ENCODE peak calls at places on chromosome 1, in eight cellular contexts. O, P, I, T, U, S, Z and R are unnamed samples.

GRCh38 chr1:54403808-54404261 is 2.4 kb downstream of the SSBP3 start:
- DNase-seq in O (no peak), P (no peak), I (no peak), T (no peak), U (no peak), S (peak), Z (no peak), R (no peak)

GRCh38 chr1:36864182-36865079 is 169.9 kb downstream of the GRIK3 start:
- DNase-seq in O (no peak), P (no peak), I (no peak), T (peak), U (peak), S (no peak), Z (no peak), R (no peak)

GRCh38 chr1:3068400-3069361 is at the start of gene PRDM16:
- DNase-seq in O (peak), P (no peak), I (no peak), T (no peak), U (peak), S (peak), Z (peak), R (no peak)

GRCh38 chr1:178693368-178693767 is 31.7 kb upstream of the RALGPS2 start:
- DNase-seq in O (no peak), P (no peak), I (no peak), T (no peak), U (no peak), S (no peak), Z (no peak), R (no peak)

GRCh38 chr1:8374356-8374755 is 56.4 kb downstream of the SLC45A1 start:
- DNase-seq in O (no peak), P (peak), I (no peak), T (no peak), U (no peak), S (no peak), Z (no peak), R (no peak)

GRCh38 chr1:36425791-36426190 is 24.5 kb downstream of the OSCP1 start:
- DNase-seq in O (no peak), P (no peak), I (no peak), T (no peak), U (no peak), S (peak), Z (no peak), R (no peak)

GRCh38 chr1:2482588-2482987 is 6.5 kb downstream of the PLCH2 start:
- DNase-seq in O (no peak), P (no peak), I (no peak), T (no peak), U (no peak), S (no peak), Z (no peak), R (no peak)

GRCh38 chr1:59434336-59434735 is 137.4 kb downstream of the FGGY start:
- DNase-seq in O (no peak), P (no peak), I (no peak), T (no peak), U (no peak), S (peak), Z (no peak), R (no peak)

GRCh38 chr1:227776277-227776676 is 39.2 kb upstream of the PRSS38 start:
- DNase-seq in O (no peak), P (no peak), I (no peak), T (no peak), U (no peak), S (peak), Z (no peak), R (no peak)

GRCh38 chr1:173420330-173420806 is 56.8 kb upstream of the PRDX6 start:
- DNase-seq in O (peak), P (no peak), I (no peak), T (no peak), U (peak), S (peak), Z (peak), R (no peak)

GRCh38 chr1:2340086-2340917 is 51.1 kb downstream of the MORN1 start:
- DNase-seq in O (no peak), P (no peak), I (no peak), T (no peak), U (peak), S (no peak), Z (peak), R (no peak)

GRCh38 chr1:12138196-12139183 is 28.3 kb upstream of the TNFRSF1B start:
- DNase-seq in O (no peak), P (no peak), I (no peak), T (no peak), U (no peak), S (no peak), Z (no peak), R (no peak)

DNA sequence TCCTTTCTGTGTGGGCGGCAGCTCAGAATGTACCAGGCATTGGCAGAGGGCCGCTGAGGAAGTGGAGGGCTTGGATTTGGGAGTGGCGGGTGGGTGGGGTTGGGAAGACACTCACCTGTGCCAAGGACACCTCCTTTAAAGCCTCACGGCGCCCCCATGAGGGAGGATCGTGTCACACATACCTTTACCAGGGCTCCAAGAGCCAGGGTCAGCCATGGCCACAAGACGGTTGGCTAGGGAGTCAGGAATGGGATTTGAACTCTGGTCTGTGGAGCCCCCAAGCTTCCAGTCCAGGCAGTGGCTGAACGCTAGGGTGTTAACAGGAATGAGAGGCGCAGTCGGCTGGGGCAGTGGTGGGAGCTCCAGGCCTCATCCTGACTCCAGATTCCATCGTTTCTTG is 4.6 kb downstream of the NBL1 start:
- DNase-seq in O (no peak), P (no peak), I (no peak), T (peak), U (no peak), S (peak), Z (peak), R (no peak)
- TF ChIP-seq CTCF in O (no peak), P (no peak), I (peak), T (peak), U (peak), S (no peak), Z (peak), R (no peak)

GRCh38 chr1:231463541-231463940 is 41.5 kb upstream of the EGLN1 start:
- DNase-seq in O (no peak), P (no peak), I (no peak), T (no peak), U (no peak), S (no peak), Z (no peak), R (no peak)

GRCh38 chr1:231460614-231461013 is 38.5 kb upstream of the EGLN1 start:
- DNase-seq in O (no peak), P (no peak), I (no peak), T (peak), U (no peak), S (no peak), Z (no peak), R (no peak)

GRCh38 chr1:231467986-231468385 is 45.9 kb upstream of the EGLN1 start:
- DNase-seq in O (no peak), P (no peak), I (no peak), T (no peak), U (no peak), S (no peak), Z (no peak), R (no peak)

DNA sequence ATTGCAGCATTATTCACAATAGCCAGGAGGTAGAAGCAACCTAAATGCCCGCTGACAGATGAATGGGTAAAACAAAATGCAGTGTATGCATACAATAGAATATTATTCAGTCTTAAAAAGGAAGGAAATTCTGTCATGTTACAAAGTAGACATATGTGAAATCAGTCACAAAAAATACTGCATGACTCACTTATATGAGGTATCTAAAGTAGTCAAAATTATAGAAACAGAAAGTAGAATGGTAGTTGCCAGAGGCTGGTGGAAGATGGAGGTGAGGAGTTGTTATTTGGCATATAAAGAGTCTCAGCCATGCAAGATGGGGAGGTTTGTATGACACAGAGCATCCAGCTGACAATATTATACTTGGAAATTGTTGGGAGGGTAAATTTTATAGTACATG is 43.0 kb upstream of the EGLN1 start:
- DNase-seq in O (no peak), P (no peak), I (no peak), T (no peak), U (no peak), S (no peak), Z (no peak), R (no peak)
- TF ChIP-seq CTCF in O (no peak), P (no peak), I (no peak), T (no peak), U (no peak), S (no peak), Z (no peak), R (no peak)

DNA sequence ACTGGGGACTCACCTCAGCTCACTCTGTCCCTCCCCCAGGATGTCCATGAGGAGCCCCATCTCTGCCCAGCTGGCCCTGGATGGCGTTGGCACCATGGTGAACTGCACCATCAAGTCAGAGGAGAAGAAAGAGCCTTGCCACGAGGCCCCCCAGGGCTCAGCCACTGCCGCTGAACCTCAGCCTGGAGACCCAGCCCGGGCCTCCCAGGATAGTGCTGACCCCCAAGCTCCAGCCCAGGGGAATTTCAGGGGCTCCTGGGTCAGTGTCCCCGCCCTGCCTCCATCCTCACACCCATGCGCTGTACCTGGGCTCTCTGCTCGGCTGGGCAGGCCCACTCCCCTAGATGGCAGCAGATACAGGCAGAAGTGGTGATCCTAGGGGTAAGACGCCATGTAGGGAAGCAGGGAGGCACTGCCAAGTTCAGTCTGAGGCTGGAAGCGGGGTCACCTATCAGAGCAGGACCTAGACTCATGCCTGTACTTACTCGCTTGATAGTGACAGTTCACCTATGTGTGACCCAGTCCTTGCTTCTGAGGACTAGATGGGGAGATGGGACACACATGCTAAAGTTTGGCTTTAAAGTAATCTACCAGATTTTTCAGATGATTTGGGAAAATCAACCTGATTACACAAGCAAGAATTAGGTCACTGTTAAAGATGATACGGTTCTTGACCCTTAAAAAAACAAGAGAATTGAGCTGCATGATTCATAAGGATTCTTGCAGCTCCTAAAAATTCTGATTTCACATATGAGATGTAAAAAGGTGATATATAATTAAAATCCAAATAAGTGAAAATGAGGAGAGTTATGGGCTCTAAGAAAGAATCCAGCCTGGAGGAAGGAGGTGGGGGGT is 38.7 kb downstream of the ETNK2 start:
- DNase-seq in O (no peak), P (no peak), I (no peak), T (no peak), U (no peak), S (no peak), Z (no peak), R (no peak)
- TF ChIP-seq CTCF in O (no peak), P (no peak), I (no peak), T (no peak), U (no peak), S (peak), Z (no peak), R (no peak)

GRCh38 chr1:67590329-67590728 is 94.7 kb upstream of the GADD45A start:
- DNase-seq in O (no peak), P (no peak), I (no peak), T (no peak), U (no peak), S (no peak), Z (no peak), R (no peak)

GRCh38 chr1:67586596-67586995 is 98.4 kb upstream of the GADD45A start:
- DNase-seq in O (no peak), P (no peak), I (no peak), T (no peak), U (no peak), S (no peak), Z (no peak), R (no peak)

GRCh38 chr1:67584938-67585337 is 100.1 kb upstream of the GADD45A start:
- DNase-seq in O (no peak), P (no peak), I (no peak), T (no peak), U (no peak), S (no peak), Z (no peak), R (peak)

GRCh38 chr1:67588186-67588865 is 96.7 kb upstream of the GADD45A start:
- DNase-seq in O (no peak), P (no peak), I (no peak), T (no peak), U (no peak), S (no peak), Z (no peak), R (no peak)

DNA sequence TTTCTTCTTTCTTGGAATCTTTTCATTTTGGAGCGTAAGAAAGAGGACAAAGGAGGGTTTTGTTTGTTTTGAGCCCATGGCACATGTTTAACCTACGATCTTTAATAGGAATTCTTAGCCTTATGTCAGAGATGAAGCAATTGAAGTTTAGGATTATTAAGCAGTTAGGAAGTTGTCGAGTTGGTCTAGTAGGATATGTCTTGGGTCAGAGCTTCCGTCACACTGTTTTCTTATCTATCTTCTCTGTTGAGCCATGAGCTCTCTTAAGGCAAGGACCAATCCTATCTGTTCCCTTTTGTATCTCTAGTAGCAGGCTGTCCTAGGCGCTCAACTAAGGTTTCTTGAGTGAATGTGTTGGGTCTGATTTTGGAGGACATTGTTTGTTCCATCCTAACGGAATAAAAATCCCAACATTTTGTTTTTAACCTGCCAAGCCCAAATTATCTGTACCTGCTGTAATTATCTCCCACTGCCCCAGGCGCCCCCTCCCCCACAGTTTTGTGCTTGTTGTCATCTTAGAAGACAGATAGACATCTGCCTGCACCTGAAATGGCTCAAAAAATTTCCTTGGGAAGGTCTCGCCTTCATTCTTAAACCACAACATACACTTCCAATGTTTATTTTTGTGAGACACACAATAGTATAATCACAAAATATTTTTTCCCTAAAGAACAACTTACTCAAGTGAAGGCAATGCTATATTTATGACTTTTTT is 95.3 kb upstream of the GADD45A start:
- DNase-seq in O (no peak), P (no peak), I (no peak), T (no peak), U (no peak), S (no peak), Z (no peak), R (no peak)
- TF ChIP-seq CTCF in O (no peak), P (no peak), I (no peak), T (no peak), U (no peak), S (no peak), Z (no peak), R (no peak)

GRCh38 chr1:145918992-145919939 is 749 bp upstream of the PEX11B start:
- DNase-seq in O (no peak), P (peak), I (no peak), T (peak), U (peak), S (peak), Z (peak), R (no peak)
- TF ChIP-seq CTCF in O (no peak), P (no peak), I (no peak), T (no peak), U (no peak), S (no peak), Z (no peak), R (no peak)

GRCh38 chr1:185238447-185238846 is 78.6 kb downstream of the IVNS1ABP start:
- DNase-seq in O (no peak), P (no peak), I (no peak), T (no peak), U (no peak), S (peak), Z (no peak), R (no peak)
- TF ChIP-seq CTCF in O (no peak), P (no peak), I (no peak), T (peak), U (no peak), S (peak), Z (no peak), R (no peak)

DNA sequence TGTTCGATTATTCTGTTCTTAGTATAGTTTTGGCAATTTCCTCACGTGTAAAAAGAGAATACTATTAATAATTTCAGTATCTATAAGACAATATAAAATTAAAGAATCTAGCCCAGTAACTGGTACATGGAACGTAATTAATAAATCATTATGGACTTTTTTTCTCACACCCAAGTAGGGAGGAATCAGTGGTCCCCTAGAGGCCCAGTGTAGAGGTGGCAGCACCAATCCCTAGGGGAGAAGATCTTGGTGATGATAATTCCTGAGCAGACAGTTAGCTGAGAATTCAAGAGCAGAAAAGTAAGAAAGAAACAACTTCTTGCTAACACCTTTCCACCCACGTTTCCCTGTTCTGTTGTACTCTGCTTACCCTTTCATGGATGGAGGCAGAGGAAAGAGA is 19.7 kb upstream of the SELE start:
- DNase-seq in O (no peak), P (no peak), I (no peak), T (no peak), U (no peak), S (no peak), Z (no peak), R (no peak)
- TF ChIP-seq CTCF in O (no peak), P (no peak), I (no peak), T (no peak), U (no peak), S (peak), Z (no peak), R (no peak)

GRCh38 chr1:107195476-107195875 is 54.6 kb downstream of the NTNG1 start:
- DNase-seq in O (no peak), P (no peak), I (no peak), T (no peak), U (no peak), S (no peak), Z (no peak), R (no peak)

GRCh38 chr1:107198581-107198980 is 57.7 kb downstream of the NTNG1 start:
- DNase-seq in O (no peak), P (no peak), I (no peak), T (no peak), U (no peak), S (peak), Z (no peak), R (no peak)

GRCh38 chr1:107202007-107202406 is 61.2 kb downstream of the NTNG1 start:
- DNase-seq in O (no peak), P (no peak), I (no peak), T (no peak), U (no peak), S (no peak), Z (no peak), R (no peak)

GRCh38 chr1:107196973-107197562 is 56.2 kb downstream of the NTNG1 start:
- DNase-seq in O (no peak), P (no peak), I (no peak), T (peak), U (no peak), S (peak), Z (no peak), R (no peak)
- TF ChIP-seq CTCF in O (peak), P (no peak), I (no peak), T (peak), U (peak), S (peak), Z (no peak), R (no peak)

DNA sequence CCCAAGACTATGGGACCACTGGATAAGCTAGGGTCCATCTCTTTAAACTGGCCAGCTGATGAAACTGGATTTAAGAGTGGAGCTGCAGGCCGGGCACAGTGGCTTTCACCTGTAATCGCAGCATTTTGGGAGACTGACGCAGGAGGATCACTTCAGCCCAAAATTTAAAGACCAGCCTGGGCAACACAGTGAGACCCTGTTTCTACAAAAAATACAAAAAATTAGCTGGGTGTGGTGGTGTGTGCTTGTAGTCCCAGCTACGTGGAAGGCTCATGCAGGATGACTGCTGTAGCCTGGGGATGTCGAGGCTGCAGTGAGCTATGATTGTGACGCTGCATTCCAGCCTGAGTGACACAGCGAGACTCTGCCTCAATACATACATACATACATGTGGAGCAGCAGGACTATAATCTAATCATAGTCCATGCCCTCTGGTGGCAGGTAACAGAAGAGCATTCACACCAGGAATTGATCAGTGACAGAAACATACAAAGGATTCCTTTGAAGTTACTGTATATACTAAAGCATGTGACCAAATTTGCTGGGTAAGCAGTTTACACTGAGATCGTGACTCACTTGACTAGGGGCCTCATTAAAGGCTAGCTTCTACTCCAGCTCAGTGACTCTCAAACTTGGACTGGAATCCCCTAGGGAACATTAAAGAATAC is 101.5 kb upstream of the SLFNL1 start:
- DNase-seq in O (no peak), P (no peak), I (no peak), T (peak), U (peak), S (peak), Z (no peak), R (no peak)
- TF ChIP-seq CTCF in O (peak), P (peak), I (peak), T (peak), U (peak), S (peak), Z (no peak), R (peak)